ENCODE peak calls at places on chromosome 6, in eight cellular contexts. P is OCI-LY7, Z is HCT116, Y is SK-N-SH, B is neural progenitor cell, J is GM23338, I is hepatocyte, L is PC-3. Q is an unnamed sample.

GRCh38 chr6:87806635-87807034 is 104.6 kb upstream of the AKIRIN2 start:
- DNase-seq in B (no peak), I (no peak), Y (peak; percentile 43), L (peak; percentile 25), Z (no peak), P (no peak), J (no peak), Q (no peak)

GRCh38 chr6:70129341-70129740 is 173.5 kb downstream of the COL9A1 start:
- DNase-seq in J (no peak), B (no peak), Z (no peak), L (no peak), P (no peak), I (no peak), Y (no peak), Q (no peak)

GRCh38 chr6:131159578-131159977 is 24.3 kb downstream of the AKAP7 start:
- DNase-seq in L (peak; percentile 70), I (no peak), B (no peak), P (no peak), J (no peak), Z (no peak), Y (no peak), Q (peak; percentile 90)

GRCh38 chr6:158767714-158768113 is 51.5 kb downstream of the EZR start:
- DNase-seq in J (no peak), L (no peak), P (no peak), I (no peak), B (no peak), Y (no peak), Z (no peak), Q (no peak)

GRCh38 chr6:34235605-34236422 is 859 bp upstream of the HMGA1 start:
- DNase-seq in Y (no peak), B (peak; percentile 96), J (peak; percentile 95), Z (no peak), I (peak; percentile 86), P (peak; percentile 73), L (peak; percentile 95), Q (peak; percentile 91)

GRCh38 chr6:151514000-151514730 is 20.3 kb downstream of the CCDC170 start:
- DNase-seq in I (no peak), Z (no peak), L (no peak), Y (no peak), P (no peak), J (no peak), B (no peak), Q (no peak)

GRCh38 chr6:18021166-18021850 is 33.9 kb upstream of the KIF13A start:
- DNase-seq in J (no peak), B (no peak), P (no peak), I (no peak), Z (no peak), L (no peak), Y (no peak), Q (no peak)

GRCh38 chr6:47000842-47001241 is 41.3 kb downstream of the ADGRF1 start:
- DNase-seq in P (no peak), Z (no peak), L (peak; percentile 46), B (no peak), J (no peak), Y (no peak), I (no peak), Q (no peak)

GRCh38 chr6:151494235-151494950 is 576 bp downstream of the CCDC170 start:
- DNase-seq in L (peak; percentile 16), Z (no peak), B (peak; percentile 61), P (peak; percentile 8), J (peak; percentile 57), Y (peak; percentile 28), I (peak; percentile 60), Q (peak; percentile 77)

GRCh38 chr6:118725944-118726343 is 74.6 kb upstream of the CEP85L start:
- DNase-seq in L (no peak), P (no peak), B (no peak), Z (no peak), Y (no peak), I (no peak), J (peak; percentile 24), Q (no peak)

DNA sequence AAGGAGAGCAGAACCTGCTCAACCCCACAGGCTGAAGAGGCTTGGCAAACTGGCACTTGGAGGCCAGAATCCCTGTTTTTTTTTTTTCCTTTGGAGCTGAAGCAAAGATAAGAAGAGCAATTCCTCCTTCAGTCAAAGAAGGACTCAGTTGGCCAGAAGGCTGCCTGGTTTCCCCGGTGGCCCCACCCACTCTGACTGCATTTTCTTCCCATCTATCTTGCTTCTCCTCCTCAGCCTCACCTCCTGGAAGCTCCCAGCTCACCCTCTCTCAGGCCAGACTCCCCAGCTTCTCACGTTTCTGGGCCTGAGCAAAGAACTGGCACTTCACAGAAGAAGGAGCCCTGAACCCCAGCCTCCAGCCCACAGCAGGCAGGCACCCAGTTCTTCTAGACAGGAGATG is 2.4 kb downstream of the LRFN2 start:
- DNase-seq in Z (no peak), Y (no peak), J (no peak), L (no peak), B (no peak), P (no peak), I (no peak), Q (no peak)
- TF ChIP-seq EZH2phosphoT487 in Z (no peak), Y (no peak), J (no peak), L (no peak), B (no peak), P (no peak), I (no peak), Q (no peak)

GRCh38 chr6:80547827-80548226 is 441.4 kb downstream of the BCKDHB start:
- DNase-seq in Y (no peak), Z (no peak), I (no peak), L (peak; percentile 52), J (no peak), B (no peak), P (no peak), Q (peak; percentile 88)
- H2AFZ ChIP-seq in Y (peak overlapping the region; percentile 53), Z (no peak overlapping the region), I (no peak overlapping the region), L (no peak overlapping the region), J (no peak overlapping the region), B (no peak overlapping the region), P (no peak overlapping the region), Q (peak overlapping the region; percentile 52)

GRCh38 chr6:133989525-133989924 is 36.5 kb downstream of the TBPL1 start:
- DNase-seq in J (no peak), L (peak; percentile 68), P (no peak), B (no peak), Y (no peak), Z (no peak), I (no peak), Q (no peak)

GRCh38 chr6:133990321-133990720 is 37.3 kb downstream of the TBPL1 start:
- DNase-seq in Y (no peak), Z (no peak), B (no peak), J (no peak), P (no peak), I (no peak), L (no peak), Q (no peak)

GRCh38 chr6:133995296-133995695 is 42.3 kb downstream of the TBPL1 start:
- DNase-seq in P (no peak), L (no peak), Y (no peak), B (no peak), I (no peak), Z (no peak), J (no peak), Q (no peak)

GRCh38 chr6:133992992-133993682 is 40.1 kb downstream of the TBPL1 start:
- DNase-seq in B (no peak), Y (no peak), J (no peak), P (no peak), Z (no peak), L (no peak), I (no peak), Q (no peak)

DNA sequence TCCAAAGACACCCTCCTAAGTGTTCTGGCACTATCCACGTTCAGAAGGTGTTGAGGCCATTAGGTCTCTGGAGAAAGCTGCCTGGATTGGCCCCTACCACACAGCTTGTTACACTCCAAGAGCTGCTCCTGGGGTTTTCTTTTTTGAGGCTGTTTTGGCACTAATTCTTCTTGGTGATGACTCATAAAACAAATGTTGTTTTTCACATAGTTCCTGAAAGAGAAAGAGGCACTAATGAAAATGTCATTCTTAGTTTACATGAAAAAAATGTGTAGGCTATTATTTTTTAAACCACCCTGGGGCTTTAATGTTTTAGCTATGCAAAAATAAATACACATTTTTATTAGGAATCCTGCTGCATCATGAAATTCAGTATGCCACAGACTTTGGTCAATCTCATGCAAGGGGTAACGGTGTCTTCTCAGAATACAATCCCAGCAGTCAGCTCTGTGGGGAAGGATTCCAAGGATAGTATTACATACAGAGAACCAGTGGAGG is 38.1 kb downstream of the TBPL1 start:
- DNase-seq in Z (no peak), I (no peak), J (no peak), L (peak; percentile 83), B (no peak), P (no peak), Y (no peak), Q (peak; percentile 58)
- TF ChIP-seq EZH2phosphoT487 in Z (no peak), I (no peak), J (no peak), L (no peak), B (no peak), P (no peak), Y (no peak), Q (no peak)

DNA sequence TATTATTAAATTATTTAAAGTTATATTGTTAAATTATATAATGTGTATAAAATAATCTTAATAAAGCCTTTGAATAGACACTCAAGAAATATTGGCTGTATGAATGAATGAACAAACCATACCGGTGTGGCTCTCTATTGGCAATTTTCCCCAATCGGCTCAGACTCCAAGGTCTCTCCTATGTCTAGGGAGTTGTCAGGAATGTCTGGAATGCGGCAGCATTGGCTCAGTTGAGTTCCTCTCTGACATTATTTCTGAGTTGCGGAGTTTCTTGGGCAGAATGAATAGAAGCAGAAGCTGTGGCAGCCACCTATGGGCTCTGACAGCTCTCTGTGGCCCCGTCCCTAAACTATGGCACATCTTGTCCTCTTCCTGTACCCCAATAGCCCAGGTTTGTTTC is 111.0 kb downstream of the SOBP start:
- DNase-seq in Y (no peak), L (peak; percentile 80), B (peak; percentile 79), J (peak; percentile 88), Z (no peak), P (no peak), I (peak; percentile 57), Q (peak; percentile 41)
- H2AFZ ChIP-seq in Y (no peak overlapping the region), L (peak overlapping the region; percentile 69), B (no peak overlapping the region), J (no peak overlapping the region), Z (no peak overlapping the region), P (no peak overlapping the region), I (no peak overlapping the region), Q (no peak overlapping the region)

Q was measured in GM23248.